ENCODE peak calls at places on chromosome 1, in eight cellular contexts. Q is esophagus squamous epithelium, X is thyroid gland, M is stomach, I is IMR-90, G is H1, Z is K562, K is Peyer's patch. T is an unnamed sample.

GRCh38 chr1:231147896-231148295 is 14.0 kb upstream of the TRIM67 start:
- DNase-seq in Q (no peak), X (no peak), M (no peak), I (no peak), G (no peak), Z (no peak), K (no peak), T (no peak)

GRCh38 chr1:82000221-82000620 is 199.5 kb downstream of the ADGRL2 start:
- DNase-seq in Q (no peak), X (no peak), M (no peak), I (no peak), G (no peak), Z (no peak), K (no peak), T (no peak)

GRCh38 chr1:17462677-17463076 is 23.2 kb upstream of the RCC2 start:
- DNase-seq in Q (no peak), X (no peak), M (no peak), I (no peak), G (no peak), Z (no peak), K (no peak), T (no peak)

GRCh38 chr1:114384922-114385321 is 126.1 kb downstream of the TRIM33 start:
- DNase-seq in Q (no peak), X (no peak), M (no peak), I (no peak), G (no peak), Z (no peak), K (no peak), T (no peak)

GRCh38 chr1:44108971-44109370 is 9.7 kb upstream of the KLF17 start:
- DNase-seq in Q (no peak), X (no peak), M (no peak), I (no peak), G (no peak), Z (no peak), K (no peak), T (no peak)

GRCh38 chr1:7186382-7187120 is 401.3 kb downstream of the CAMTA1 start:
- DNase-seq in Q (no peak), X (no peak), M (no peak), I (no peak), G (no peak), Z (no peak), K (no peak), T (no peak)

GRCh38 chr1:168709407-168709891 is 19.6 kb downstream of the DPT start:
- DNase-seq in Q (no peak), X (no peak), M (no peak), I (peak; percentile 4), G (no peak), Z (no peak), K (no peak), T (no peak)

GRCh38 chr1:218683224-218683623 is 338.1 kb downstream of the TGFB2 start:
- DNase-seq in Q (no peak), X (no peak), M (no peak), I (peak; percentile 35), G (no peak), Z (no peak), K (no peak), T (no peak)

GRCh38 chr1:115189814-115190541 is 100.7 kb upstream of the TSPAN2 start:
- DNase-seq in Q (no peak), X (no peak), M (no peak), I (peak; percentile 95), G (no peak), Z (no peak), K (no peak), T (no peak)

GRCh38 chr1:186806477-186806876 is 22.3 kb upstream of the PLA2G4A start:
- DNase-seq in Q (no peak), X (no peak), M (no peak), I (peak; percentile 24), G (no peak), Z (no peak), K (no peak), T (no peak)

GRCh38 chr1:197773856-197774255 is 1.4 kb downstream of the DENND1B start:
- DNase-seq in Q (no peak), X (no peak), M (no peak), I (no peak), G (no peak), Z (no peak), K (no peak), T (no peak)

GRCh38 chr1:205585835-205586785 is 45.7 kb downstream of the ELK4 start:
- DNase-seq in Q (no peak), X (no peak), M (no peak), I (no peak), G (no peak), Z (no peak), K (no peak), T (no peak)

GRCh38 chr1:226666714-226667113 is 72.4 kb downstream of the ITPKB start:
- DNase-seq in Q (no peak), X (no peak), M (no peak), I (no peak), G (no peak), Z (no peak), K (no peak), T (no peak)

GRCh38 chr1:65813956-65814355 is 21.3 kb downstream of the PDE4B start:
- DNase-seq in Q (no peak), X (no peak), M (no peak), I (peak; percentile 49), G (no peak), Z (no peak), K (no peak), T (no peak)

GRCh38 chr1:25196830-25197229 is 35.5 kb downstream of the SYF2 start:
- DNase-seq in Q (no peak), X (no peak), M (no peak), I (no peak), G (no peak), Z (no peak), K (no peak), T (no peak)

GRCh38 chr1:25199876-25200620 is 32.3 kb downstream of the SYF2 start:
- DNase-seq in Q (no peak), X (no peak), M (no peak), I (no peak), G (no peak), Z (no peak), K (no peak), T (no peak)

GRCh38 chr1:25198731-25199231 is 33.5 kb downstream of the SYF2 start:
- DNase-seq in Q (no peak), X (peak; percentile 11), M (peak; percentile 72), I (no peak), G (no peak), Z (peak; percentile 40), K (peak; percentile 55), T (peak; percentile 88)

GRCh38 chr1:25197235-25197930 is 34.9 kb downstream of the SYF2 start:
- DNase-seq in Q (no peak), X (no peak), M (no peak), I (no peak), G (no peak), Z (no peak), K (no peak), T (no peak)

GRCh38 chr1:25197982-25198681 is 34.2 kb downstream of the SYF2 start:
- DNase-seq in Q (no peak), X (no peak), M (no peak), I (no peak), G (no peak), Z (no peak), K (no peak), T (peak; percentile 62)
- H3K27me3 ChIP-seq in Q (no peaks in the 10 kb centered on the region), X (no peaks in the 10 kb centered on the region), M (no peaks in the 10 kb centered on the region), I (peaks cover 67% of the 10 kb centered on the region), G (no peaks in the 10 kb centered on the region), Z (peaks cover 47% of the 10 kb centered on the region), K (no peaks in the 10 kb centered on the region), T (no peaks in the 10 kb centered on the region)

DNA sequence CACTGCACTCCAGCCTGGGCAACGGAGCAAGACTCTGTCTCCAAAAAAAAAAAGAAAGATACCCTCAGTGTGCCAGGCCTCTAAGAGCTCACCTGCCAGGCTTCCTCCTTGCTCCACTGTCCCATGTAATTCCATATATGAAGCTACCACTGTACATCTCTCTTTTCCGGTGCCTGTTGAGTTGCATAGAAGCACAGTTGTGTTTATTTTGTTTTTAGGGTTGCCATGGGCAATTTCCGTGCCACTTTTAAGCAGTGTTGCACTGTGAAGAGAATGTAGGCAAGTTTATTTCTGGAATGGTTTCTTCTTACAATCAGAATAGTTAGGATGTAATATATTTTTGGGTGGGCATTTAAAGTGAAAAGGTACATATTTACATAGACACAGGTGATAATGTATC is 23.3 kb downstream of the MR1 start:
- DNase-seq in Q (no peak), X (no peak), M (no peak), I (no peak), G (no peak), Z (no peak), K (no peak), T (no peak)
- TF ChIP-seq CTCF in Q (no peak), X (no peak), M (no peak), I (no peak), G (no peak), Z (no peak), K (no peak), T (no peak)

DNA sequence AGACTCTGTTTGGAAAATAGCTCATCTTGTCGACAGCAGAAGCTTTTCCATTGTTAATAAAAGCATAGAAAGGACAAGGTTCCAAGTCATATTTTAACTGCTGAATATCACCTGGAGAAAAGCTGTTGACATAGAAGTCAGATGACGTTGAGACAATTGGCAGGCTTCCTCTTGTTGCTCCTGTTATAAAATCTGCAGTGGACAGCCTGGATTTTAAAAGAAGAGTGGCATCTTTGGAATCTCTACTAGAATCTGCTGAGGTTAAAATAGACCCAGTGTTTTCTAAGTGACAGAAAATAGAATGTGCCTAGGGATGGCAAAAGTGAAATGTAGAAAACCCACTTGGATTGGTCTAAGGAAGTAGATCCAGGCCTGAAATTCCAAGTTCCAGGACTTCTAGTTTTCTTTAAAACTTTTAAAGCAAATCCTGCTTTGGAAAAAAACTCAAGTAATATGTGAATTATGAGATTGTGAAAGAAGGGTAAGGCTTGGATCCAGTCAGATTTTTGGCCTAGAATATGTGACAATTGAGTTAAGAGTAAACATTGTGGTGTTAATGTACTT is 53.6 kb upstream of the NEXN start:
- DNase-seq in Q (no peak), X (peak; percentile 74), M (no peak), I (peak; percentile 72), G (no peak), Z (no peak), K (no peak), T (peak; percentile 82)
- TF ChIP-seq POLR2A in Q (no peak), X (peak; percentile 59), M (no peak), I (no peak), G (no peak), Z (no peak), K (no peak), T (no peak)

GRCh38 chr1:998905-999796 is 746 bp downstream of the HES4 start:
- DNase-seq in Q (no peak), X (peak; percentile 30), M (no peak), I (peak; percentile 41), G (no peak), Z (peak; percentile 61), K (peak; percentile 59), T (no peak)

GRCh38 chr1:996851-997727 is 2.8 kb downstream of the HES4 start:
- DNase-seq in Q (no peak), X (no peak), M (no peak), I (no peak), G (no peak), Z (no peak), K (peak; percentile 50), T (no peak)

GRCh38 chr1:997728-998050 is 2.2 kb downstream of the HES4 start:
- DNase-seq in Q (no peak), X (no peak), M (no peak), I (no peak), G (no peak), Z (no peak), K (no peak), T (no peak)

GRCh38 chr1:999797-1000356 is at the start of gene HES4:
- DNase-seq in Q (no peak), X (peak; percentile 88), M (peak; percentile 93), I (peak; percentile 90), G (no peak), Z (peak; percentile 95), K (peak; percentile 88), T (peak; percentile 91)

GRCh38 chr1:998051-998821 is 1.7 kb downstream of the HES4 start:
- DNase-seq in Q (no peak), X (no peak), M (no peak), I (no peak), G (no peak), Z (no peak), K (no peak), T (no peak)
- H3K27me3 ChIP-seq in Q (no peaks in the 10 kb centered on the region), X (no peaks in the 10 kb centered on the region), M (peaks cover 43% of the 10 kb centered on the region), I (no peaks in the 10 kb centered on the region), G (peaks cover 80% of the 10 kb centered on the region), Z (no peaks in the 10 kb centered on the region), K (peaks cover 30% of the 10 kb centered on the region), T (no peaks in the 10 kb centered on the region)

T was measured in prostate gland.